ENCODE peak calls at places on chromosomes 13 and 19, in eight cellular contexts. One of them, this sample, is unnamed.

GRCh38 chr19:40646564-40647254 is 43.7 kb downstream of the NUMBL start:
- DNase-seq in HAP-1: no peak
- DNase-seq in aorta: no peak
- DNase-seq in neuronal stem cell: no peak
- DNase-seq in dorsolateral prefrontal cortex: no peak
- DNase-seq in heart right ventricle: no peak
- DNase-seq in suprapubic skin: no peak
- DNase-seq in cardiac muscle cell: no peak
- DNase-seq in this sample: no peak

GRCh38 chr13:46961719-46962118 is 64.9 kb upstream of the HTR2A start:
- DNase-seq in HAP-1: no peak
- DNase-seq in aorta: no peak
- DNase-seq in neuronal stem cell: no peak
- DNase-seq in dorsolateral prefrontal cortex: no peak
- DNase-seq in heart right ventricle: no peak
- DNase-seq in suprapubic skin: no peak
- DNase-seq in cardiac muscle cell: no peak
- DNase-seq in this sample: peak

GRCh38 chr19:37007587-37008220 is 70.5 kb upstream of the ZNF420 start:
- DNase-seq in HAP-1: no peak
- DNase-seq in aorta: peak
- DNase-seq in neuronal stem cell: no peak
- DNase-seq in dorsolateral prefrontal cortex: no peak
- DNase-seq in heart right ventricle: peak
- DNase-seq in suprapubic skin: no peak
- DNase-seq in cardiac muscle cell: no peak
- DNase-seq in this sample: no peak

GRCh38 chr13:33379597-33379996 is 94.0 kb upstream of the STARD13 start:
- DNase-seq in HAP-1: no peak
- DNase-seq in aorta: no peak
- DNase-seq in neuronal stem cell: no peak
- DNase-seq in dorsolateral prefrontal cortex: no peak
- DNase-seq in heart right ventricle: no peak
- DNase-seq in suprapubic skin: no peak
- DNase-seq in cardiac muscle cell: no peak
- DNase-seq in this sample: no peak

GRCh38 chr13:46097663-46098062 is 7.2 kb downstream of the CPB2 start:
- DNase-seq in HAP-1: no peak
- DNase-seq in aorta: no peak
- DNase-seq in neuronal stem cell: no peak
- DNase-seq in dorsolateral prefrontal cortex: no peak
- DNase-seq in heart right ventricle: no peak
- DNase-seq in suprapubic skin: no peak
- DNase-seq in cardiac muscle cell: no peak
- DNase-seq in this sample: no peak

GRCh38 chr19:1214299-1214861 is 8.8 kb downstream of the STK11 start:
- DNase-seq in HAP-1: no peak
- DNase-seq in aorta: no peak
- DNase-seq in neuronal stem cell: no peak
- DNase-seq in dorsolateral prefrontal cortex: no peak
- DNase-seq in heart right ventricle: no peak
- DNase-seq in suprapubic skin: no peak
- DNase-seq in cardiac muscle cell: no peak
- DNase-seq in this sample: no peak

GRCh38 chr13:25783076-25783475 is 268.7 kb downstream of the SHISA2 start:
- DNase-seq in HAP-1: no peak
- DNase-seq in aorta: no peak
- DNase-seq in neuronal stem cell: no peak
- DNase-seq in dorsolateral prefrontal cortex: no peak
- DNase-seq in heart right ventricle: no peak
- DNase-seq in suprapubic skin: no peak
- DNase-seq in cardiac muscle cell: no peak
- DNase-seq in this sample: no peak

GRCh38 chr13:37791699-37792098 is 77.9 kb downstream of the TRPC4 start:
- DNase-seq in HAP-1: no peak
- DNase-seq in aorta: no peak
- DNase-seq in neuronal stem cell: no peak
- DNase-seq in dorsolateral prefrontal cortex: no peak
- DNase-seq in heart right ventricle: no peak
- DNase-seq in suprapubic skin: no peak
- DNase-seq in cardiac muscle cell: no peak
- DNase-seq in this sample: peak

GRCh38 chr19:18008814-18009213 is 844 bp downstream of the ARRDC2 start:
- DNase-seq in HAP-1: no peak
- DNase-seq in aorta: no peak
- DNase-seq in neuronal stem cell: no peak
- DNase-seq in dorsolateral prefrontal cortex: no peak
- DNase-seq in heart right ventricle: no peak
- DNase-seq in suprapubic skin: no peak
- DNase-seq in cardiac muscle cell: no peak
- DNase-seq in this sample: no peak

GRCh38 chr13:101626925-101627555 is 174.6 kb downstream of the ITGBL1 start:
- DNase-seq in HAP-1: no peak
- DNase-seq in aorta: no peak
- DNase-seq in neuronal stem cell: no peak
- DNase-seq in dorsolateral prefrontal cortex: no peak
- DNase-seq in heart right ventricle: no peak
- DNase-seq in suprapubic skin: no peak
- DNase-seq in cardiac muscle cell: no peak
- DNase-seq in this sample: no peak

GRCh38 chr19:35509018-35509652 is 4.3 kb downstream of the DMKN start:
- DNase-seq in HAP-1: peak
- DNase-seq in aorta: no peak
- DNase-seq in neuronal stem cell: no peak
- DNase-seq in dorsolateral prefrontal cortex: no peak
- DNase-seq in heart right ventricle: no peak
- DNase-seq in suprapubic skin: no peak
- DNase-seq in cardiac muscle cell: peak
- DNase-seq in this sample: no peak

GRCh38 chr13:111467111-111467890 is 146.9 kb downstream of the TEX29 start:
- DNase-seq in HAP-1: no peak
- DNase-seq in aorta: no peak
- DNase-seq in neuronal stem cell: no peak
- DNase-seq in dorsolateral prefrontal cortex: no peak
- DNase-seq in heart right ventricle: no peak
- DNase-seq in suprapubic skin: peak
- DNase-seq in cardiac muscle cell: no peak
- DNase-seq in this sample: no peak

GRCh38 chr19:13149628-13150186 is 468 bp downstream of the STX10 start:
- DNase-seq in HAP-1: peak
- DNase-seq in aorta: peak
- DNase-seq in neuronal stem cell: peak
- DNase-seq in dorsolateral prefrontal cortex: peak
- DNase-seq in heart right ventricle: no peak
- DNase-seq in suprapubic skin: no peak
- DNase-seq in cardiac muscle cell: peak
- DNase-seq in this sample: no peak

GRCh38 chr19:16235811-16236710 is 38.4 kb downstream of the AP1M1 start:
- DNase-seq in HAP-1: no peak
- DNase-seq in aorta: no peak
- DNase-seq in neuronal stem cell: no peak
- DNase-seq in dorsolateral prefrontal cortex: no peak
- DNase-seq in heart right ventricle: no peak
- DNase-seq in suprapubic skin: no peak
- DNase-seq in cardiac muscle cell: no peak
- DNase-seq in this sample: no peak

GRCh38 chr19:54481326-54481930 is 8.3 kb upstream of the CDC42EP5 start:
- DNase-seq in HAP-1: peak
- DNase-seq in aorta: no peak
- DNase-seq in neuronal stem cell: peak
- DNase-seq in dorsolateral prefrontal cortex: no peak
- DNase-seq in heart right ventricle: peak
- DNase-seq in suprapubic skin: peak
- DNase-seq in cardiac muscle cell: peak
- DNase-seq in this sample: no peak

GRCh38 chr19:43574424-43575155 is 737 bp downstream of the XRCC1 start:
- DNase-seq in HAP-1: peak
- DNase-seq in aorta: no peak
- DNase-seq in neuronal stem cell: no peak
- DNase-seq in dorsolateral prefrontal cortex: no peak
- DNase-seq in heart right ventricle: no peak
- DNase-seq in suprapubic skin: no peak
- DNase-seq in cardiac muscle cell: no peak
- DNase-seq in this sample: no peak

GRCh38 chr19:46529622-46530451 is 34.2 kb upstream of the PNMA8B start:
- DNase-seq in HAP-1: peak
- DNase-seq in aorta: peak
- DNase-seq in neuronal stem cell: peak
- DNase-seq in dorsolateral prefrontal cortex: peak
- DNase-seq in heart right ventricle: peak
- DNase-seq in suprapubic skin: no peak
- DNase-seq in cardiac muscle cell: peak
- DNase-seq in this sample: peak

GRCh38 chr13:82176761-82177160 is 1705.5 kb downstream of the SLITRK1 start:
- DNase-seq in HAP-1: no peak
- DNase-seq in aorta: no peak
- DNase-seq in neuronal stem cell: no peak
- DNase-seq in dorsolateral prefrontal cortex: no peak
- DNase-seq in heart right ventricle: no peak
- DNase-seq in suprapubic skin: no peak
- DNase-seq in cardiac muscle cell: no peak
- DNase-seq in this sample: no peak

GRCh38 chr19:18418034-18418724 is 1.0 kb upstream of the SSBP4 start:
- DNase-seq in HAP-1: no peak
- DNase-seq in aorta: peak
- DNase-seq in neuronal stem cell: no peak
- DNase-seq in dorsolateral prefrontal cortex: no peak
- DNase-seq in heart right ventricle: no peak
- DNase-seq in suprapubic skin: no peak
- DNase-seq in cardiac muscle cell: no peak
- DNase-seq in this sample: no peak

GRCh38 chr13:35690546-35690945 is 214.1 kb upstream of the MAB21L1 start:
- DNase-seq in HAP-1: no peak
- DNase-seq in aorta: no peak
- DNase-seq in neuronal stem cell: no peak
- DNase-seq in dorsolateral prefrontal cortex: no peak
- DNase-seq in heart right ventricle: no peak
- DNase-seq in suprapubic skin: no peak
- DNase-seq in cardiac muscle cell: no peak
- DNase-seq in this sample: no peak
- H3K4me3 ChIP-seq in HAP-1: no peak
- H3K4me3 ChIP-seq in aorta: no peak
- H3K4me3 ChIP-seq in neuronal stem cell: no peak
- H3K4me3 ChIP-seq in dorsolateral prefrontal cortex: no peak
- H3K4me3 ChIP-seq in heart right ventricle: no peak
- H3K4me3 ChIP-seq in suprapubic skin: no peak
- H3K4me3 ChIP-seq in cardiac muscle cell: no peak
- H3K4me3 ChIP-seq in this sample: no peak

DNA sequence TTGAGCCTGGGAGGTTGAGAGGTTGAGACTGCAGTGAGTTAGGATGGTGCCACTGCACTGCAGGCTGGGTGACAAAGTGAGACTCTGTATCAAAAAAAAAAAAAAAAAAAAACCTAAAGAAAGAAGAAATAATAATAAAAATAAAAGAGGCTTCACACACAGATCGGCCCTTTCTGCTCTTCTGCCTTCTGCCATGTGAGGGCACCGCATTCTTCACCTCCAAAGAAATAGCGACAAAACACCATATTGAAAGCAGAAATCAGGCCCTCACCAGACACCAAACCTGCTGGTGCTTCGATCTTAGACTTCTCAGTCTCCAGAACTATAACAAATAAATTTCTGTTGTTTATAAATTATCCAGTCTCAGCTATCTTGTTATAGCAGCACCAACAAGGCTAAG is 3.0 kb downstream of the ZNF649 start:
- DNase-seq in HAP-1: no peak
- DNase-seq in aorta: no peak
- DNase-seq in neuronal stem cell: no peak
- DNase-seq in dorsolateral prefrontal cortex: no peak
- DNase-seq in heart right ventricle: no peak
- DNase-seq in suprapubic skin: no peak
- DNase-seq in cardiac muscle cell: no peak
- DNase-seq in this sample: no peak
- H3K4me3 ChIP-seq in HAP-1: no peak
- H3K4me3 ChIP-seq in aorta: no peak
- H3K4me3 ChIP-seq in neuronal stem cell: no peak
- H3K4me3 ChIP-seq in dorsolateral prefrontal cortex: no peak
- H3K4me3 ChIP-seq in heart right ventricle: no peak
- H3K4me3 ChIP-seq in suprapubic skin: no peak
- H3K4me3 ChIP-seq in cardiac muscle cell: no peak
- H3K4me3 ChIP-seq in this sample: no peak

GRCh38 chr19:2519482-2519881 is 43.6 kb downstream of the GADD45B start:
- DNase-seq in HAP-1: no peak
- DNase-seq in aorta: no peak
- DNase-seq in neuronal stem cell: no peak
- DNase-seq in dorsolateral prefrontal cortex: no peak
- DNase-seq in heart right ventricle: no peak
- DNase-seq in suprapubic skin: no peak
- DNase-seq in cardiac muscle cell: no peak
- DNase-seq in this sample: no peak

GRCh38 chr19:2512523-2513431 is 36.9 kb downstream of the GADD45B start:
- DNase-seq in HAP-1: no peak
- DNase-seq in aorta: no peak
- DNase-seq in neuronal stem cell: no peak
- DNase-seq in dorsolateral prefrontal cortex: no peak
- DNase-seq in heart right ventricle: no peak
- DNase-seq in suprapubic skin: no peak
- DNase-seq in cardiac muscle cell: no peak
- DNase-seq in this sample: no peak

GRCh38 chr19:2516727-2517126 is 40.8 kb downstream of the GADD45B start:
- DNase-seq in HAP-1: no peak
- DNase-seq in aorta: no peak
- DNase-seq in neuronal stem cell: no peak
- DNase-seq in dorsolateral prefrontal cortex: no peak
- DNase-seq in heart right ventricle: no peak
- DNase-seq in suprapubic skin: no peak
- DNase-seq in cardiac muscle cell: no peak
- DNase-seq in this sample: no peak

GRCh38 chr19:2514981-2515518 is 39.1 kb downstream of the GADD45B start:
- DNase-seq in HAP-1: no peak
- DNase-seq in aorta: no peak
- DNase-seq in neuronal stem cell: no peak
- DNase-seq in dorsolateral prefrontal cortex: no peak
- DNase-seq in heart right ventricle: no peak
- DNase-seq in suprapubic skin: no peak
- DNase-seq in cardiac muscle cell: no peak
- DNase-seq in this sample: no peak

GRCh38 chr19:2517881-2518601 is 42.1 kb downstream of the GADD45B start:
- DNase-seq in HAP-1: no peak
- DNase-seq in aorta: no peak
- DNase-seq in neuronal stem cell: no peak
- DNase-seq in dorsolateral prefrontal cortex: no peak
- DNase-seq in heart right ventricle: no peak
- DNase-seq in suprapubic skin: no peak
- DNase-seq in cardiac muscle cell: peak
- DNase-seq in this sample: no peak
- H3K4me3 ChIP-seq in HAP-1: no peak
- H3K4me3 ChIP-seq in aorta: no peak
- H3K4me3 ChIP-seq in neuronal stem cell: no peak
- H3K4me3 ChIP-seq in dorsolateral prefrontal cortex: no peak
- H3K4me3 ChIP-seq in heart right ventricle: no peak
- H3K4me3 ChIP-seq in suprapubic skin: no peak
- H3K4me3 ChIP-seq in cardiac muscle cell: no peak
- H3K4me3 ChIP-seq in this sample: no peak

DNA sequence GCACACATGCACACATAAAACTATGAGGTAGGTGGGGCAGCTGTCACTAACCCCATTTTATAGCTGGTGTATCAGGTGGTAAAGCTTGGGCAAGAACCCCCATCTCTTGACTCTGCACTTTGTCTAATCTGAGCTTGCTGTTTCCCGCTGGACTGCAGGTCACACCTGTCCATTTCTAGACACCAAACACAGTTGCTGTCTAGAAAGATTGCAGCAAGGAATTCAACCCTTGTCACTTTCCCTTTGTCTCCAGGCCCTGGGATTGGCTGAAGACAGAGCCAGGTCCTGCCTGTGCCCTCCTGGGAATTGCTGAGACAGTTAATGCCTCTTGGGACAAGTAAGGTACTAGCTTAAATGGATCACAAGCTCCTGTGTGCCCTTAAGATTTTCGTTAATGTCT is 83.8 kb downstream of the RNASEH2B start:
- DNase-seq in HAP-1: no peak
- DNase-seq in aorta: no peak
- DNase-seq in neuronal stem cell: no peak
- DNase-seq in dorsolateral prefrontal cortex: no peak
- DNase-seq in heart right ventricle: no peak
- DNase-seq in suprapubic skin: no peak
- DNase-seq in cardiac muscle cell: no peak
- DNase-seq in this sample: no peak
- H3K4me3 ChIP-seq in HAP-1: no peak
- H3K4me3 ChIP-seq in aorta: no peak
- H3K4me3 ChIP-seq in neuronal stem cell: no peak
- H3K4me3 ChIP-seq in dorsolateral prefrontal cortex: no peak
- H3K4me3 ChIP-seq in heart right ventricle: no peak
- H3K4me3 ChIP-seq in suprapubic skin: no peak
- H3K4me3 ChIP-seq in cardiac muscle cell: no peak
- H3K4me3 ChIP-seq in this sample: no peak

This sample was measured in skeletal muscle cell.